ENCODE peak calls at places on chromosomes 4 and X, in nine cellular contexts. One of them, this sample, is unnamed.

GRCh38 chr4:138438608-138439007 is 196.5 kb upstream of the SLC7A11 start:
- DNase-seq in mammary epithelial cell: no peak
- DNase-seq in neural progenitor cell: no peak
- DNase-seq in colonic mucosa: no peak
- DNase-seq in uterus: no peak
- DNase-seq in Panc1: no peak
- DNase-seq in OCI-LY7: no peak
- DNase-seq in ovary: no peak
- DNase-seq in A673: no peak
- DNase-seq in this sample: no peak

GRCh38 chr4:23333556-23333945 is 556.3 kb downstream of the PPARGC1A start:
- DNase-seq in mammary epithelial cell: no peak
- DNase-seq in neural progenitor cell: no peak
- DNase-seq in colonic mucosa: no peak
- DNase-seq in uterus: no peak
- DNase-seq in Panc1: no peak
- DNase-seq in OCI-LY7: no peak
- DNase-seq in ovary: no peak
- DNase-seq in A673: no peak
- DNase-seq in this sample: peak; percentile 56

GRCh38 chr4:98749206-98749605 is 90.8 kb upstream of the TSPAN5 start:
- DNase-seq in mammary epithelial cell: no peak
- DNase-seq in neural progenitor cell: no peak
- DNase-seq in colonic mucosa: no peak
- DNase-seq in uterus: no peak
- DNase-seq in Panc1: no peak
- DNase-seq in OCI-LY7: no peak
- DNase-seq in ovary: no peak
- DNase-seq in A673: peak; percentile 96
- DNase-seq in this sample: no peak

GRCh38 chr4:168028568-168028967 is 63.8 kb upstream of the ANXA10 start:
- DNase-seq in mammary epithelial cell: peak; percentile 35
- DNase-seq in neural progenitor cell: no peak
- DNase-seq in colonic mucosa: no peak
- DNase-seq in uterus: no peak
- DNase-seq in Panc1: no peak
- DNase-seq in OCI-LY7: no peak
- DNase-seq in ovary: no peak
- DNase-seq in A673: peak; percentile 47
- DNase-seq in this sample: peak; percentile 24

GRCh38 chr4:123856689-123857545 is 460.3 kb downstream of the SPRY1 start:
- DNase-seq in mammary epithelial cell: no peak
- DNase-seq in neural progenitor cell: peak; percentile 67
- DNase-seq in colonic mucosa: peak; percentile 48
- DNase-seq in uterus: no peak
- DNase-seq in Panc1: peak; percentile 4
- DNase-seq in OCI-LY7: no peak
- DNase-seq in ovary: peak; percentile 50
- DNase-seq in A673: peak; percentile 91
- DNase-seq in this sample: peak; percentile 75

GRCh38 chr4:95715830-95716229 is 124.1 kb upstream of the PDHA2 start:
- DNase-seq in mammary epithelial cell: peak; percentile 44
- DNase-seq in neural progenitor cell: no peak
- DNase-seq in colonic mucosa: no peak
- DNase-seq in uterus: no peak
- DNase-seq in Panc1: no peak
- DNase-seq in OCI-LY7: no peak
- DNase-seq in ovary: no peak
- DNase-seq in A673: no peak
- DNase-seq in this sample: no peak

GRCh38 chr4:75599647-75600046 is 30.7 kb downstream of the CDKL2 start:
- DNase-seq in mammary epithelial cell: no peak
- DNase-seq in neural progenitor cell: no peak
- DNase-seq in colonic mucosa: no peak
- DNase-seq in uterus: no peak
- DNase-seq in Panc1: no peak
- DNase-seq in OCI-LY7: no peak
- DNase-seq in ovary: no peak
- DNase-seq in A673: no peak
- DNase-seq in this sample: no peak

GRCh38 chrX:28586891-28587635 is at the start of gene IL1RAPL1:
- DNase-seq in mammary epithelial cell: peak; percentile 8
- DNase-seq in neural progenitor cell: peak; percentile 42
- DNase-seq in colonic mucosa: no peak
- DNase-seq in uterus: no peak
- DNase-seq in Panc1: no peak
- DNase-seq in OCI-LY7: no peak
- DNase-seq in ovary: peak; percentile 18
- DNase-seq in A673: peak; percentile 41
- DNase-seq in this sample: peak; percentile 74

GRCh38 chr4:83644677-83645639 is 109.0 kb downstream of the GPAT3 start:
- DNase-seq in mammary epithelial cell: peak; percentile 37
- DNase-seq in neural progenitor cell: peak; percentile 63
- DNase-seq in colonic mucosa: no peak
- DNase-seq in uterus: no peak
- DNase-seq in Panc1: peak; percentile 57
- DNase-seq in OCI-LY7: peak; percentile 65
- DNase-seq in ovary: no peak
- DNase-seq in A673: peak; percentile 76
- DNase-seq in this sample: peak; percentile 63

GRCh38 chr4:169644802-169645201 is 24.4 kb downstream of the CLCN3 start:
- DNase-seq in mammary epithelial cell: no peak
- DNase-seq in neural progenitor cell: no peak
- DNase-seq in colonic mucosa: peak; percentile 32
- DNase-seq in uterus: no peak
- DNase-seq in Panc1: no peak
- DNase-seq in OCI-LY7: no peak
- DNase-seq in ovary: no peak
- DNase-seq in A673: no peak
- DNase-seq in this sample: no peak

GRCh38 chr4:187663076-187663475 is 332.5 kb upstream of the ZFP42 start:
- DNase-seq in mammary epithelial cell: no peak
- DNase-seq in neural progenitor cell: no peak
- DNase-seq in colonic mucosa: no peak
- DNase-seq in uterus: no peak
- DNase-seq in Panc1: no peak
- DNase-seq in OCI-LY7: no peak
- DNase-seq in ovary: no peak
- DNase-seq in A673: no peak
- DNase-seq in this sample: no peak

GRCh38 chr4:37317104-37317643 is 72.6 kb downstream of the NWD2 start:
- DNase-seq in mammary epithelial cell: no peak
- DNase-seq in neural progenitor cell: no peak
- DNase-seq in colonic mucosa: no peak
- DNase-seq in uterus: no peak
- DNase-seq in Panc1: no peak
- DNase-seq in OCI-LY7: no peak
- DNase-seq in ovary: no peak
- DNase-seq in A673: no peak
- DNase-seq in this sample: no peak

GRCh38 chrX:145190801-145191389 is 56.4 kb upstream of the SPANXN1 start:
- DNase-seq in mammary epithelial cell: peak; percentile 12
- DNase-seq in neural progenitor cell: peak; percentile 10
- DNase-seq in colonic mucosa: no peak
- DNase-seq in uterus: no peak
- DNase-seq in Panc1: no peak
- DNase-seq in OCI-LY7: peak; percentile 1
- DNase-seq in ovary: no peak
- DNase-seq in A673: peak; percentile 40
- DNase-seq in this sample: peak; percentile 0
- TF ChIP-seq CTCF in mammary epithelial cell: peak; percentile 55
- TF ChIP-seq CTCF in neural progenitor cell: peak; percentile 57
- TF ChIP-seq CTCF in colonic mucosa: peak; percentile 16
- TF ChIP-seq CTCF in uterus: peak; percentile 14
- TF ChIP-seq CTCF in Panc1: peak; percentile 52
- TF ChIP-seq CTCF in OCI-LY7: peak; percentile 73
- TF ChIP-seq CTCF in ovary: no peak
- TF ChIP-seq CTCF in A673: peak; percentile 58
- TF ChIP-seq CTCF in this sample: peak; percentile 19

GRCh38 chrX:119492463-119492862 is 24.2 kb downstream of the SLC25A5 start:
- DNase-seq in mammary epithelial cell: no peak
- DNase-seq in neural progenitor cell: no peak
- DNase-seq in colonic mucosa: no peak
- DNase-seq in uterus: no peak
- DNase-seq in Panc1: no peak
- DNase-seq in OCI-LY7: no peak
- DNase-seq in ovary: no peak
- DNase-seq in A673: no peak
- DNase-seq in this sample: no peak
- H3K4me3 ChIP-seq in mammary epithelial cell: no peak overlapping the region
- H3K4me3 ChIP-seq in neural progenitor cell: no peak overlapping the region
- H3K4me3 ChIP-seq in colonic mucosa: no peak overlapping the region
- H3K4me3 ChIP-seq in uterus: no peak overlapping the region
- H3K4me3 ChIP-seq in Panc1: no peak overlapping the region
- H3K4me3 ChIP-seq in OCI-LY7: no peak overlapping the region
- H3K4me3 ChIP-seq in ovary: no peak overlapping the region
- H3K4me3 ChIP-seq in A673: no peak overlapping the region
- H3K4me3 ChIP-seq in this sample: no peak overlapping the region

DNA sequence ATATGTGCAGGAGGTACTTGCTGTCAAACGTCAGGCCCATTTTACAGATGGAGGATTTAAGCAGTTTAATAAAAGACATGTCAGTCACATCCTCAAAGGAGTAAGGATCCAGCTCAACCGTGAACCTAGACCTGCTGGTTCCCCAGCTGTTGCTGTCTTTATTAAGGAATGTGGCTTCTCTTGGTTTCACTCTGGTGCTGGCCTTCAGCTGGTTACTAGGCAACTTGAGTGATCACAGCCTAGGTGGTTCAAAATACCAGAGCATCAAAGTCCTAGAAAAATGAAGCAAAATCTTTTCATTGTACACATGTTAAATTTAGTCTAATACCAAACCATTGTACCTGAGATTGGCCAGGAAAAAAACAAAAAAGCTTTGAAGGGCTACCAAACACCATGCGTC is 32.7 kb upstream of the GLRA2 start:
- DNase-seq in mammary epithelial cell: no peak
- DNase-seq in neural progenitor cell: no peak
- DNase-seq in colonic mucosa: no peak
- DNase-seq in uterus: no peak
- DNase-seq in Panc1: no peak
- DNase-seq in OCI-LY7: no peak
- DNase-seq in ovary: no peak
- DNase-seq in A673: no peak
- DNase-seq in this sample: no peak
- H3K27ac ChIP-seq in mammary epithelial cell: no peak overlapping the region
- H3K27ac ChIP-seq in neural progenitor cell: no peak overlapping the region
- H3K27ac ChIP-seq in colonic mucosa: no peak overlapping the region
- H3K27ac ChIP-seq in uterus: peak overlapping the region; percentile 67
- H3K27ac ChIP-seq in Panc1: no peak overlapping the region
- H3K27ac ChIP-seq in OCI-LY7: no peak overlapping the region
- H3K27ac ChIP-seq in ovary: no peak overlapping the region
- H3K27ac ChIP-seq in A673: no peak overlapping the region
- H3K27ac ChIP-seq in this sample: no peak overlapping the region

GRCh38 chrX:43121637-43122036 is 343.7 kb upstream of the PPP1R2C start:
- DNase-seq in mammary epithelial cell: peak; percentile 9
- DNase-seq in neural progenitor cell: peak; percentile 36
- DNase-seq in colonic mucosa: no peak
- DNase-seq in uterus: no peak
- DNase-seq in Panc1: no peak
- DNase-seq in OCI-LY7: peak; percentile 27
- DNase-seq in ovary: no peak
- DNase-seq in A673: no peak
- DNase-seq in this sample: peak; percentile 2
- TF ChIP-seq CTCF in mammary epithelial cell: peak; percentile 50
- TF ChIP-seq CTCF in neural progenitor cell: peak; percentile 42
- TF ChIP-seq CTCF in colonic mucosa: no peak
- TF ChIP-seq CTCF in uterus: no peak
- TF ChIP-seq CTCF in Panc1: no peak
- TF ChIP-seq CTCF in OCI-LY7: peak; percentile 29
- TF ChIP-seq CTCF in ovary: no peak
- TF ChIP-seq CTCF in A673: peak; percentile 25
- TF ChIP-seq CTCF in this sample: no peak

DNA sequence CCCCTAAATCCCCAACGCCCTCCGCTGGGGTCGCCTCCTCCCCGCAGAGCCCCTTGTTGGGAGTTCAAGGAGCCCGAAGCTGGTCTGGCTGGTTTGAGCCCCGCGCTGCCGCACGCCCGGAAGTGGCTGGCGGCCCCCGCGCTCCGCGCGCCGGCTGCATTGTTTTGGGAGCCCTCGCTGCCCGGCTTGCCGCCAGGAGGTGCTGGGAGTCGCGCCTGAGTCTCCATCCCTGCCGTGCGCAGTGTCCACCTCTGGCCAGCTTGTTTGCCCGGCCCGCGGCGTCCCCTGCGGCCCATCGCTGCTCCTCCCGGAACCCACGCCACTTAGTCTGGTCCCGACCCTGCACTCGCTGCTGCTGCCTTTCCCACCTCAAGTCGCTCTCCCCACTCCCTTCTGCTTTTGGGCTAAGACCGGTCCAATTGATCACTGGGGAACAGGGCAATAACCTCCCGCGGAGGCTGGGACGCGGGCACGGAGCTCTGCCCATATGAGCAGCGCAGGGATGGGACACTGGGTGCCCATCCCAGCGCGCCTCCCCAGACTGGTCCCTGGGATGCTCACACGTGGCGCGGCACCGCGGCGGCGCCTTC is 2.2 kb upstream of the SFRP2 start:
- DNase-seq in mammary epithelial cell: no peak
- DNase-seq in neural progenitor cell: peak; percentile 92
- DNase-seq in colonic mucosa: no peak
- DNase-seq in uterus: peak; percentile 39
- DNase-seq in Panc1: no peak
- DNase-seq in OCI-LY7: no peak
- DNase-seq in ovary: no peak
- DNase-seq in A673: no peak
- DNase-seq in this sample: peak; percentile 24
- H3K4me3 ChIP-seq in mammary epithelial cell: no peak overlapping the region
- H3K4me3 ChIP-seq in neural progenitor cell: peak overlapping the region; percentile 98
- H3K4me3 ChIP-seq in colonic mucosa: no peak overlapping the region
- H3K4me3 ChIP-seq in uterus: no peak overlapping the region
- H3K4me3 ChIP-seq in Panc1: peak overlapping the region; percentile 21
- H3K4me3 ChIP-seq in OCI-LY7: no peak overlapping the region
- H3K4me3 ChIP-seq in ovary: no peak overlapping the region
- H3K4me3 ChIP-seq in A673: no peak overlapping the region
- H3K4me3 ChIP-seq in this sample: peak overlapping the region; percentile 21

DNA sequence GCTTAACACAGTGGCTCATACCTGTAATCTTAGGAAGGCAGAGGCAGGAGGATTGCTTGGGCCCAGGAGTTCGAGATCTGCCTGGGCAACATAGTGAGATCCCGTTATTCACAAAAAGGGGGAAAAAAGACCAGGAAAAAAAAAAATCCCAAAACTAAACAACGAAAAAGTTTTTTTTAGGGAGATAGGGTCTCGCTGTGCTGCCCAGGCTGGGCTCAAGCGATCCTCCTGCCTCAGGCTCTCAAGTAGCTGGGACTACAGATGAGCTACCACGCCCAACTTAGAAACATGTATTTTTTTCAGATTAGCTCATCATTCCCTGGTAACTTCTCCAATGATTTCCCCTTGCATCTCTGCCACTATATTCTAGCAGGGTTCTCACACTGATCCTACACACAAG is 24.3 kb upstream of the IRAK1 start:
- DNase-seq in mammary epithelial cell: no peak
- DNase-seq in neural progenitor cell: no peak
- DNase-seq in colonic mucosa: no peak
- DNase-seq in uterus: no peak
- DNase-seq in Panc1: no peak
- DNase-seq in OCI-LY7: no peak
- DNase-seq in ovary: no peak
- DNase-seq in A673: no peak
- DNase-seq in this sample: no peak
- H3K27ac ChIP-seq in mammary epithelial cell: no peak overlapping the region
- H3K27ac ChIP-seq in neural progenitor cell: no peak overlapping the region
- H3K27ac ChIP-seq in colonic mucosa: no peak overlapping the region
- H3K27ac ChIP-seq in uterus: peak overlapping the region; percentile 30
- H3K27ac ChIP-seq in Panc1: peak overlapping the region; percentile 24
- H3K27ac ChIP-seq in OCI-LY7: no peak overlapping the region
- H3K27ac ChIP-seq in ovary: no peak overlapping the region
- H3K27ac ChIP-seq in A673: no peak overlapping the region
- H3K27ac ChIP-seq in this sample: peak overlapping the region; percentile 4

This sample was measured in cardiac muscle cell.